ENCODE peak calls at places on chromosomes 13 and 19, in four cellular contexts. One of them, this sample, is unnamed.

GRCh38 chr13:50326746-50327145 is 311.5 kb downstream of the KCNRG start:
- DNase-seq in posterior cingulate gyrus: no peak
- DNase-seq in right cardiac atrium: no peak
- DNase-seq in mucosa of gallbladder: no peak
- DNase-seq in this sample: no peak

GRCh38 chr13:53405616-53406015 is 377.0 kb downstream of the OLFM4 start:
- DNase-seq in mucosa of gallbladder: no peak
- DNase-seq in right cardiac atrium: no peak
- DNase-seq in posterior cingulate gyrus: no peak
- DNase-seq in this sample: no peak

GRCh38 chr13:113343692-113343968 is 20.3 kb downstream of the GRTP1 start:
- DNase-seq in mucosa of gallbladder: no peak
- DNase-seq in right cardiac atrium: no peak
- DNase-seq in posterior cingulate gyrus: peak; percentile 28
- DNase-seq in this sample: no peak

GRCh38 chr13:100872761-100873160 is 198.2 kb upstream of the TMTC4 start:
- DNase-seq in right cardiac atrium: no peak
- DNase-seq in mucosa of gallbladder: peak; percentile 29
- DNase-seq in posterior cingulate gyrus: no peak
- DNase-seq in this sample: no peak

GRCh38 chr19:2166741-2167738 is 3.3 kb downstream of the DOT1L start:
- DNase-seq in posterior cingulate gyrus: no peak
- DNase-seq in right cardiac atrium: peak; percentile 96
- DNase-seq in mucosa of gallbladder: peak; percentile 82
- DNase-seq in this sample: peak; percentile 15

GRCh38 chr13:110017379-110017778 is 231.0 kb upstream of the IRS2 start:
- DNase-seq in right cardiac atrium: no peak
- DNase-seq in posterior cingulate gyrus: no peak
- DNase-seq in mucosa of gallbladder: no peak
- DNase-seq in this sample: no peak

GRCh38 chr13:87998081-87998480 is 326.9 kb downstream of the SLITRK5 start:
- DNase-seq in right cardiac atrium: no peak
- DNase-seq in mucosa of gallbladder: no peak
- DNase-seq in posterior cingulate gyrus: no peak
- DNase-seq in this sample: no peak

GRCh38 chr19:46981296-46981695 is 38.3 kb upstream of the NPAS1 start:
- DNase-seq in mucosa of gallbladder: no peak
- DNase-seq in right cardiac atrium: no peak
- DNase-seq in posterior cingulate gyrus: no peak
- DNase-seq in this sample: no peak

GRCh38 chr13:100527644-100528043 is 60.9 kb downstream of the GGACT start:
- DNase-seq in right cardiac atrium: no peak
- DNase-seq in posterior cingulate gyrus: no peak
- DNase-seq in mucosa of gallbladder: no peak
- DNase-seq in this sample: no peak

GRCh38 chr19:30254214-30254613 is 118.0 kb upstream of the ZNF536 start:
- DNase-seq in right cardiac atrium: no peak
- DNase-seq in mucosa of gallbladder: no peak
- DNase-seq in posterior cingulate gyrus: no peak
- DNase-seq in this sample: no peak

GRCh38 chr13:57632276-57633140 is 964 bp downstream of the PCDH17 start:
- DNase-seq in right cardiac atrium: peak; percentile 49
- DNase-seq in mucosa of gallbladder: peak; percentile 10
- DNase-seq in posterior cingulate gyrus: peak; percentile 73
- DNase-seq in this sample: peak; percentile 71

GRCh38 chr19:31332096-31332495 is 17.1 kb downstream of the TSHZ3 start:
- DNase-seq in mucosa of gallbladder: no peak
- DNase-seq in posterior cingulate gyrus: peak; percentile 35
- DNase-seq in right cardiac atrium: no peak
- DNase-seq in this sample: no peak

GRCh38 chr19:48484931-48485612 is 15.9 kb downstream of the CYTH2 start:
- DNase-seq in mucosa of gallbladder: no peak
- DNase-seq in posterior cingulate gyrus: no peak
- DNase-seq in right cardiac atrium: no peak
- DNase-seq in this sample: no peak

GRCh38 chr13:113934576-113934975 is 39.3 kb downstream of the C13orf46 start:
- DNase-seq in mucosa of gallbladder: no peak
- DNase-seq in right cardiac atrium: no peak
- DNase-seq in posterior cingulate gyrus: no peak
- DNase-seq in this sample: no peak

GRCh38 chr19:32345261-32346207 is at the start of gene ZNF507:
- DNase-seq in right cardiac atrium: peak; percentile 95
- DNase-seq in mucosa of gallbladder: peak; percentile 75
- DNase-seq in posterior cingulate gyrus: peak; percentile 96
- DNase-seq in this sample: peak; percentile 77

GRCh38 chr19:9323557-9323918 is 441 bp upstream of the ZNF559 start:
- DNase-seq in posterior cingulate gyrus: peak; percentile 84
- DNase-seq in mucosa of gallbladder: peak; percentile 82
- DNase-seq in right cardiac atrium: peak; percentile 84
- DNase-seq in this sample: peak; percentile 67

GRCh38 chr13:48160879-48161278 is 66.0 kb upstream of the MED4 start:
- DNase-seq in posterior cingulate gyrus: no peak
- DNase-seq in right cardiac atrium: peak; percentile 66
- DNase-seq in mucosa of gallbladder: no peak
- DNase-seq in this sample: no peak

GRCh38 chr19:10636304-10636972 is 11.1 kb downstream of the SLC44A2 start:
- DNase-seq in posterior cingulate gyrus: peak; percentile 78
- DNase-seq in mucosa of gallbladder: no peak
- DNase-seq in right cardiac atrium: peak; percentile 68
- DNase-seq in this sample: no peak

GRCh38 chr19:41540041-41540695 is 35.8 kb upstream of the CEACAM21 start:
- DNase-seq in right cardiac atrium: no peak
- DNase-seq in posterior cingulate gyrus: no peak
- DNase-seq in mucosa of gallbladder: no peak
- DNase-seq in this sample: no peak

GRCh38 chr13:113562866-113563265 is 21.7 kb upstream of the TFDP1 start:
- DNase-seq in posterior cingulate gyrus: no peak
- DNase-seq in mucosa of gallbladder: no peak
- DNase-seq in right cardiac atrium: no peak
- DNase-seq in this sample: no peak

GRCh38 chr13:99766641-99767045 is 204.9 kb downstream of the ZIC5 start:
- DNase-seq in right cardiac atrium: no peak
- DNase-seq in mucosa of gallbladder: no peak
- DNase-seq in posterior cingulate gyrus: no peak
- DNase-seq in this sample: no peak

GRCh38 chr19:49387936-49388372 is at the start of gene KASH5:
- DNase-seq in mucosa of gallbladder: peak; percentile 90
- DNase-seq in posterior cingulate gyrus: peak; percentile 92
- DNase-seq in right cardiac atrium: peak; percentile 90
- DNase-seq in this sample: peak; percentile 46

GRCh38 chr13:40275636-40276035 is 390.8 kb downstream of the FOXO1 start:
- DNase-seq in mucosa of gallbladder: no peak
- DNase-seq in posterior cingulate gyrus: no peak
- DNase-seq in right cardiac atrium: no peak
- DNase-seq in this sample: no peak

GRCh38 chr13:94813920-94814500 is 101.7 kb upstream of the SOX21 start:
- DNase-seq in mucosa of gallbladder: no peak
- DNase-seq in right cardiac atrium: no peak
- DNase-seq in posterior cingulate gyrus: no peak
- DNase-seq in this sample: no peak

GRCh38 chr13:103795892-103796478 is 729.8 kb upstream of the SLC10A2 start:
- DNase-seq in mucosa of gallbladder: no peak
- DNase-seq in posterior cingulate gyrus: no peak
- DNase-seq in right cardiac atrium: no peak
- DNase-seq in this sample: no peak

GRCh38 chr13:87124785-87125074 is 546.4 kb upstream of the SLITRK5 start:
- DNase-seq in mucosa of gallbladder: no peak
- DNase-seq in right cardiac atrium: no peak
- DNase-seq in posterior cingulate gyrus: no peak
- DNase-seq in this sample: no peak

GRCh38 chr13:24215732-24216131 is 55.2 kb downstream of the SPATA13 start:
- DNase-seq in posterior cingulate gyrus: no peak
- DNase-seq in mucosa of gallbladder: peak; percentile 69
- DNase-seq in right cardiac atrium: peak; percentile 63
- DNase-seq in this sample: peak; percentile 54

GRCh38 chr13:45796421-45796960 is 55.1 kb downstream of the SIAH3 start:
- DNase-seq in right cardiac atrium: no peak
- DNase-seq in posterior cingulate gyrus: no peak
- DNase-seq in mucosa of gallbladder: no peak
- DNase-seq in this sample: no peak

GRCh38 chr19:55146078-55146647 is 2.8 kb downstream of the TNNT1 start:
- DNase-seq in mucosa of gallbladder: no peak
- DNase-seq in right cardiac atrium: peak; percentile 35
- DNase-seq in posterior cingulate gyrus: no peak
- DNase-seq in this sample: no peak

GRCh38 chr13:88701551-88701950 is 1030.4 kb downstream of the SLITRK5 start:
- DNase-seq in mucosa of gallbladder: no peak
- DNase-seq in right cardiac atrium: no peak
- DNase-seq in posterior cingulate gyrus: no peak
- DNase-seq in this sample: no peak

GRCh38 chr13:80585531-80585930 is 244.6 kb upstream of the SPRY2 start:
- DNase-seq in mucosa of gallbladder: no peak
- DNase-seq in posterior cingulate gyrus: no peak
- DNase-seq in right cardiac atrium: no peak
- DNase-seq in this sample: no peak

GRCh38 chr19:48669903-48670668 is 2.7 kb downstream of the NTN5 start:
- DNase-seq in right cardiac atrium: peak; percentile 54
- DNase-seq in posterior cingulate gyrus: no peak
- DNase-seq in mucosa of gallbladder: no peak
- DNase-seq in this sample: no peak

GRCh38 chr13:99027260-99027659 is 49.4 kb upstream of the DOCK9 start:
- DNase-seq in right cardiac atrium: no peak
- DNase-seq in mucosa of gallbladder: no peak
- DNase-seq in posterior cingulate gyrus: no peak
- DNase-seq in this sample: no peak

GRCh38 chr19:37074819-37075362 is 3.3 kb upstream of the ZNF420 start:
- DNase-seq in posterior cingulate gyrus: no peak
- DNase-seq in right cardiac atrium: no peak
- DNase-seq in mucosa of gallbladder: no peak
- DNase-seq in this sample: no peak

GRCh38 chr13:67735651-67736050 is 505.5 kb upstream of the PCDH9 start:
- DNase-seq in posterior cingulate gyrus: no peak
- DNase-seq in right cardiac atrium: no peak
- DNase-seq in mucosa of gallbladder: no peak
- DNase-seq in this sample: no peak

GRCh38 chr13:99086869-99087129 is 108.9 kb upstream of the DOCK9 start:
- DNase-seq in mucosa of gallbladder: peak; percentile 14
- DNase-seq in posterior cingulate gyrus: no peak
- DNase-seq in right cardiac atrium: peak; percentile 76
- DNase-seq in this sample: no peak

GRCh38 chr13:106348032-106348431 is 187.4 kb downstream of the EFNB2 start:
- DNase-seq in mucosa of gallbladder: no peak
- DNase-seq in right cardiac atrium: no peak
- DNase-seq in posterior cingulate gyrus: no peak
- DNase-seq in this sample: no peak

GRCh38 chr13:103935117-103935516 is 868.9 kb upstream of the SLC10A2 start:
- DNase-seq in right cardiac atrium: no peak
- DNase-seq in mucosa of gallbladder: no peak
- DNase-seq in posterior cingulate gyrus: no peak
- DNase-seq in this sample: no peak

GRCh38 chr19:57708641-57709354 is at the start of gene ZNF154:
- DNase-seq in posterior cingulate gyrus: peak; percentile 89
- DNase-seq in right cardiac atrium: peak; percentile 70
- DNase-seq in mucosa of gallbladder: peak; percentile 71
- DNase-seq in this sample: peak; percentile 29

This sample was measured in C1 segment of cervical spinal cord.